ENCODE peak calls at places on chromosome 14, in five cellular contexts. A is progenitor cell of endocrine pancreas; I is NCI-H187; P is activated CD8-positive, alpha-beta memory T cell treated with anti-CD3 and anti-CD28 coated beads for 4 hours; G is activated naive CD4-positive, alpha-beta T cell. V is an unnamed sample.

GRCh38 chr14:105401699-105402098 is 3.4 kb downstream of the TEX22 start:
- DNase-seq in G (no peak), A (no peak), I (no peak), P (no peak), V (no peak)

GRCh38 chr14:103801459-103801858 is 45.9 kb downstream of the PPP1R13B start:
- DNase-seq in P (no peak), G (no peak), I (no peak), A (no peak), V (no peak)

GRCh38 chr14:63027719-63028118 is 17.5 kb downstream of the KCNH5 start:
- DNase-seq in G (no peak), P (no peak), A (no peak), I (no peak), V (no peak)

GRCh38 chr14:24481622-24482324 is 26.3 kb downstream of the CMA1 start:
- DNase-seq in G (no peak), A (peak; percentile 45), P (no peak), I (peak; percentile 11), V (no peak)

GRCh38 chr14:63473194-63473788 is 69.9 kb downstream of the PPP2R5E start:
- DNase-seq in A (no peak), P (no peak), G (no peak), I (no peak), V (no peak)

GRCh38 chr14:94126800-94127199 is 2.6 kb downstream of the IFI27L2 start:
- DNase-seq in I (no peak), A (no peak), P (no peak), G (no peak), V (no peak)

GRCh38 chr14:24037658-24038037 is 14.2 kb upstream of the CARMIL3 start:
- DNase-seq in P (no peak), A (no peak), G (no peak), I (no peak), V (no peak)

GRCh38 chr14:77014004-77014604 is 14.4 kb downstream of the IRF2BPL start:
- DNase-seq in I (no peak), A (no peak), P (no peak), G (no peak), V (no peak)

GRCh38 chr14:92880851-92881250 is 42.1 kb upstream of the CHGA start:
- DNase-seq in A (no peak), G (no peak), P (no peak), I (peak; percentile 63), V (no peak)

GRCh38 chr14:32702571-32702970 is 236.1 kb upstream of the NPAS3 start:
- DNase-seq in I (no peak), P (no peak), A (no peak), G (no peak), V (no peak)

GRCh38 chr14:22807432-22808087 is 7.7 kb downstream of the SLC7A7 start:
- DNase-seq in G (no peak), I (no peak), A (no peak), P (no peak), V (no peak)

GRCh38 chr14:79598339-79598738 is 613.0 kb downstream of the DIO2 start:
- DNase-seq in A (no peak), P (no peak), I (no peak), G (no peak), V (no peak)

GRCh38 chr14:52190532-52190931 is 77.0 kb upstream of the PTGDR start:
- DNase-seq in I (no peak), G (no peak), A (no peak), P (no peak), V (no peak)

GRCh38 chr14:90060312-90060964 is 1.4 kb upstream of the KCNK13 start:
- DNase-seq in A (peak; percentile 52), G (no peak), P (peak; percentile 15), I (no peak), V (no peak)

GRCh38 chr14:95409472-95410307 is 90.0 kb upstream of the CLMN start:
- DNase-seq in P (no peak), I (no peak), A (no peak), G (no peak), V (no peak)

GRCh38 chr14:92473261-92473946 is 40.2 kb upstream of the RIN3 start:
- DNase-seq in P (no peak), I (no peak), G (no peak), A (no peak), V (no peak)

GRCh38 chr14:37695836-37696235 is 100.4 kb downstream of the TTC6 start:
- DNase-seq in P (no peak), A (no peak), I (no peak), G (no peak), V (no peak)

V was measured in GOT3.